ENCODE peak calls at places on chromosomes 1 and 21, in six cellular contexts. C is neural progenitor cell, T is EL, Q is pancreas, K is fibroblast of mammary gland, W is H7. M is an unnamed sample.

GRCh38 chr1:112358061-112358770 is 37.8 kb upstream of the CTTNBP2NL start:
- DNase-seq in T (no peak), Q (no peak), K (peak), C (no peak), W (no peak), M (no peak)

GRCh38 chr1:204213668-204214662 is at the start of gene GOLT1A:
- DNase-seq in C (peak), T (peak), Q (peak), W (peak), K (peak), M (peak)

GRCh38 chr1:237879195-237879594 is 11.5 kb downstream of the ZP4 start:
- DNase-seq in T (peak), K (peak), Q (no peak), C (no peak), W (no peak), M (no peak)

GRCh38 chr1:160022330-160023310 is 9.2 kb downstream of the PIGM start:
- DNase-seq in C (no peak), Q (no peak), W (no peak), T (peak), K (no peak), M (no peak)

GRCh38 chr1:116411784-116412479 is 38.9 kb downstream of the ATP1A1 start:
- DNase-seq in C (no peak), Q (no peak), T (peak), W (no peak), K (peak), M (no peak)

GRCh38 chr1:87615917-87616316 is 287.2 kb downstream of the LMO4 start:
- DNase-seq in C (no peak), T (no peak), K (no peak), Q (no peak), W (no peak), M (no peak)

GRCh38 chr1:11204396-11205190 is 15.4 kb downstream of the ANGPTL7 start:
- DNase-seq in K (no peak), T (no peak), Q (no peak), C (no peak), W (no peak), M (no peak)

GRCh38 chr1:202964755-202965440 is 2.2 kb downstream of the CYB5R1 start:
- DNase-seq in C (no peak), K (no peak), W (no peak), T (peak), Q (no peak), M (no peak)

GRCh38 chr1:155123801-155124200 is 3.9 kb upstream of the EFNA1 start:
- DNase-seq in Q (no peak), T (no peak), W (no peak), C (no peak), K (no peak), M (no peak)

GRCh38 chr1:205356424-205357151 is at the start of gene KLHDC8A:
- DNase-seq in W (peak), C (peak), Q (no peak), T (no peak), K (no peak), M (no peak)

GRCh38 chr21:25512095-25513086 is 94.9 kb downstream of the MRPL39 start:
- DNase-seq in Q (no peak), K (no peak), T (no peak), C (no peak), W (no peak), M (no peak)

GRCh38 chr1:91120915-91121314 is 99.1 kb upstream of the ZNF644 start:
- DNase-seq in T (no peak), K (no peak), C (no peak), Q (no peak), W (no peak), M (no peak)

GRCh38 chr1:85428471-85429077 is 36.4 kb downstream of the DDAH1 start:
- DNase-seq in W (no peak), K (no peak), T (no peak), Q (no peak), C (no peak), M (no peak)

GRCh38 chr1:93171549-93172050 is 8.6 kb downstream of the TMED5 start:
- DNase-seq in C (no peak), T (peak), K (no peak), Q (no peak), W (no peak), M (no peak)

GRCh38 chr1:23470282-23471070 is 13.5 kb downstream of the ASAP3 start:
- DNase-seq in Q (no peak), C (no peak), K (peak), T (peak), W (no peak), M (no peak)

GRCh38 chr1:235079443-235079967 is 49.1 kb downstream of the TOMM20 start:
- DNase-seq in Q (peak), W (peak), T (no peak), K (peak), C (no peak), M (no peak)

GRCh38 chr1:159009704-159010361 is at the start of gene IFI16:
- DNase-seq in C (no peak), K (peak), W (no peak), Q (no peak), T (peak), M (peak)

GRCh38 chr1:16716691-16717173 is 23.6 kb upstream of the RNU1-4 start:
- DNase-seq in C (no peak), T (peak), Q (peak), W (peak), K (no peak), M (peak)

GRCh38 chr1:235553063-235553675 is 48.9 kb upstream of the B3GALNT2 start:
- DNase-seq in K (no peak), C (no peak), Q (no peak), W (no peak), T (no peak), M (no peak)

GRCh38 chr1:22184892-22185612 is 42.2 kb upstream of the WNT4 start:
- DNase-seq in K (no peak), T (no peak), Q (no peak), W (peak), C (peak), M (peak)

GRCh38 chr1:226649780-226650179 is 89.3 kb downstream of the ITPKB start:
- DNase-seq in C (no peak), W (peak), Q (no peak), T (peak), K (peak), M (peak)